ENCODE peak calls at places on chromosomes 11 and 22, in four cellular contexts. One of them, this sample, is unnamed.
A peak's percentile ranks its signal among the peaks of the same experiment; 100 is the strongest.

GRCh38 chr11:134724106-134724778 is 312.2 kb upstream of the B3GAT1 start:
- DNase-seq in K562: no peak
- DNase-seq in GM12878: no peak
- DNase-seq in HepG2: no peak
- DNase-seq in this sample: no peak

GRCh38 chr11:27720277-27720830 is 20.1 kb upstream of the BDNF start:
- DNase-seq in K562: peak; percentile 52
- DNase-seq in GM12878: no peak
- DNase-seq in HepG2: no peak
- DNase-seq in this sample: peak; percentile 78

GRCh38 chr11:22193348-22194051 is 615 bp downstream of the ANO5 start:
- DNase-seq in K562: peak; percentile 9
- DNase-seq in GM12878: no peak
- DNase-seq in HepG2: no peak
- DNase-seq in this sample: peak; percentile 58

GRCh38 chr11:93935826-93936225 is 85.3 kb upstream of the HEPHL1 start:
- DNase-seq in K562: no peak
- DNase-seq in GM12878: no peak
- DNase-seq in HepG2: no peak
- DNase-seq in this sample: no peak

GRCh38 chr11:40722179-40722795 is 737.2 kb downstream of the LRRC4C start:
- DNase-seq in K562: peak; percentile 7
- DNase-seq in GM12878: no peak
- DNase-seq in HepG2: peak; percentile 15
- DNase-seq in this sample: peak; percentile 68

GRCh38 chr11:69562816-69563215 is 78.1 kb upstream of the CCND1 start:
- DNase-seq in K562: no peak
- DNase-seq in GM12878: no peak
- DNase-seq in HepG2: no peak
- DNase-seq in this sample: no peak

GRCh38 chr11:117197516-117198456 is 1.4 kb upstream of the TAGLN start:
- DNase-seq in K562: peak; percentile 50
- DNase-seq in GM12878: no peak
- DNase-seq in HepG2: no peak
- DNase-seq in this sample: peak; percentile 86

GRCh38 chr22:22909605-22910271 is 22.1 kb downstream of the IGLL5 start:
- DNase-seq in K562: peak; percentile 52
- DNase-seq in GM12878: no peak
- DNase-seq in HepG2: no peak
- DNase-seq in this sample: no peak

GRCh38 chr11:120344302-120345004 is 8.2 kb downstream of the ARHGEF12 start:
- DNase-seq in K562: no peak
- DNase-seq in GM12878: peak; percentile 91
- DNase-seq in HepG2: no peak
- DNase-seq in this sample: no peak

GRCh38 chr11:118152552-118153471 is at the start of gene SCN4B:
- DNase-seq in K562: peak; percentile 77
- DNase-seq in GM12878: no peak
- DNase-seq in HepG2: no peak
- DNase-seq in this sample: peak; percentile 81

GRCh38 chr11:83019888-83020579 is 51.7 kb downstream of the RAB30 start:
- DNase-seq in K562: no peak
- DNase-seq in GM12878: no peak
- DNase-seq in HepG2: no peak
- DNase-seq in this sample: no peak

GRCh38 chr11:120304526-120304925 is 20.6 kb upstream of the TLCD5 start:
- DNase-seq in K562: no peak
- DNase-seq in GM12878: no peak
- DNase-seq in HepG2: no peak
- DNase-seq in this sample: no peak

GRCh38 chr11:12556788-12557384 is 117.3 kb upstream of the TEAD1 start:
- DNase-seq in K562: no peak
- DNase-seq in GM12878: no peak
- DNase-seq in HepG2: peak; percentile 39
- DNase-seq in this sample: peak; percentile 63

GRCh38 chr11:6633422-6634408 is 14.5 kb upstream of the TPP1 start:
- DNase-seq in K562: no peak
- DNase-seq in GM12878: no peak
- DNase-seq in HepG2: no peak
- DNase-seq in this sample: no peak

GRCh38 chr22:43227231-43227630 is 40.3 kb upstream of the TTLL12 start:
- DNase-seq in K562: peak; percentile 59
- DNase-seq in GM12878: no peak
- DNase-seq in HepG2: no peak
- DNase-seq in this sample: no peak

GRCh38 chr22:48632641-48633246 is 1194.9 kb downstream of the BRD1 start:
- DNase-seq in K562: no peak
- DNase-seq in GM12878: no peak
- DNase-seq in HepG2: no peak
- DNase-seq in this sample: no peak

GRCh38 chr11:368414-369335 is 624 bp upstream of the B4GALNT4 start:
- DNase-seq in K562: peak; percentile 83
- DNase-seq in GM12878: no peak
- DNase-seq in HepG2: peak; percentile 27
- DNase-seq in this sample: peak; percentile 43

GRCh38 chr11:57873196-57873911 is 111.8 kb downstream of the CTNND1 start:
- DNase-seq in K562: no peak
- DNase-seq in GM12878: no peak
- DNase-seq in HepG2: no peak
- DNase-seq in this sample: no peak

DNA sequence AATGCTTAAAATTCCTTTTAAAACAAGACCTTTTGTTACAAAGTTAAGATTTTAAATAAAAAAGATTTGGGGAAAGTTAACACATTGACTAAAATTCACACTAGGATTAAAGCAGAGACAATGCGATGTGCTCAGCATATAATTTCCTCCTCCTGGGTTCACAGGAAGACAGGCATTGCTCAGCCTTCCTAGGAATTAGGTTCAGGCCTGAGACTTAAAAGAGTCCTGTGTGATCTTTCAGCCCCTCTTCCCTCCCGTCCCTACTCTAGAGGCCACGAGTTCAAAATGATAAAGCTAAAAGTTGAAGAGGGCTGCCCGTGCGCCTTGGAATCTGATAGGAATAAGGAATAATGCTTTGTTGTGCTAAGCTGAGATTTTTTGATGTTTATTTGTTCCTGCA is 218.6 kb downstream of the KIRREL3 start:
- DNase-seq in K562: no peak
- DNase-seq in GM12878: no peak
- DNase-seq in HepG2: no peak
- DNase-seq in this sample: no peak
- TF ChIP-seq NR2C2 in K562: no peak
- TF ChIP-seq NR2C2 in GM12878: no peak
- TF ChIP-seq NR2C2 in HepG2: no peak
- TF ChIP-seq NR2C2 in this sample: no peak

GRCh38 chr11:10688401-10688800 is 5.2 kb downstream of the IRAG1 start:
- DNase-seq in K562: peak; percentile 39
- DNase-seq in GM12878: no peak
- DNase-seq in HepG2: no peak
- DNase-seq in this sample: peak; percentile 38
- TF ChIP-seq ATF3 in K562: no peak
- TF ChIP-seq ATF3 in GM12878: no peak
- TF ChIP-seq ATF3 in HepG2: no peak
- TF ChIP-seq ATF3 in this sample: no peak

GRCh38 chr11:34512810-34513673 is 552 bp downstream of the ELF5 start:
- DNase-seq in K562: peak; percentile 78
- DNase-seq in GM12878: peak; percentile 7
- DNase-seq in HepG2: peak; percentile 69
- DNase-seq in this sample: peak; percentile 78
- TF ChIP-seq NR2C2 in K562: no peak
- TF ChIP-seq NR2C2 in GM12878: no peak
- TF ChIP-seq NR2C2 in HepG2: no peak
- TF ChIP-seq NR2C2 in this sample: no peak

GRCh38 chr22:38049812-38050619 is 7.2 kb upstream of the PICK1 start:
- DNase-seq in K562: no peak
- DNase-seq in GM12878: no peak
- DNase-seq in HepG2: no peak
- DNase-seq in this sample: no peak
- TF ChIP-seq ATF3 in K562: no peak
- TF ChIP-seq ATF3 in GM12878: no peak
- TF ChIP-seq ATF3 in HepG2: no peak
- TF ChIP-seq ATF3 in this sample: no peak

DNA sequence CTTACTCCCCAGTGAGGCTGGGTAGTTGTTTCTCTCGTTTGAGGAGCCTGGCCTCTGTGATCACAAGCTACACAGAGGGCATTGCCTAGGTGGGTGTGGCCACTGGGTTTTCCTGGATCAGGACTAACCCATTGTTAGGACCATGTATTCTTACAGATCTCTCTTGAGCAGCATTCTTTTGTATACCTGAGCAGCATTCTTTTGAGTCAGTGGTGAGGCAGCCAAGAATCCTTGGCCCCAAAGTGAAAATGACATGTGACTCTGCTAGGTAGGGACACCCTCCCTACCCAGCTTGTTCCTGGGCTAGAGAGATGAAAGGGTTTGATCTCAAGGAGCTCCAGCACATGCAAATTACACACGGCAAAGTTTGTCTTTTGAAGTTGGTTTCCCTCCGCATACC is 55.1 kb upstream of the HORMAD2 start:
- DNase-seq in K562: no peak
- DNase-seq in GM12878: no peak
- DNase-seq in HepG2: no peak
- DNase-seq in this sample: no peak
- TF ChIP-seq NR2C2 in K562: no peak
- TF ChIP-seq NR2C2 in GM12878: no peak
- TF ChIP-seq NR2C2 in HepG2: no peak
- TF ChIP-seq NR2C2 in this sample: no peak

This sample was measured in WTC11.